ENCODE peak calls at places on chromosomes 7 and 10, in seven cellular contexts. One of them, this sample, is unnamed.

GRCh38 chr10:132199268-132199853 is 12.6 kb downstream of the DPYSL4 start:
- DNase-seq in cardiac muscle cell: no peak
- DNase-seq in HL-60: no peak
- DNase-seq in foreskin keratinocyte: no peak
- DNase-seq in AG04450: no peak
- DNase-seq in fibroblast of mammary gland: no peak
- DNase-seq in neural progenitor cell: no peak
- DNase-seq in this sample: no peak

GRCh38 chr7:1055084-1055450 is 10.7 kb downstream of the GPR146 start:
- DNase-seq in cardiac muscle cell: peak
- DNase-seq in HL-60: peak
- DNase-seq in foreskin keratinocyte: no peak
- DNase-seq in AG04450: peak
- DNase-seq in fibroblast of mammary gland: no peak
- DNase-seq in neural progenitor cell: no peak
- DNase-seq in this sample: no peak

GRCh38 chr7:36851382-36851781 is 127.1 kb upstream of the AOAH start:
- DNase-seq in cardiac muscle cell: no peak
- DNase-seq in HL-60: no peak
- DNase-seq in foreskin keratinocyte: no peak
- DNase-seq in AG04450: no peak
- DNase-seq in fibroblast of mammary gland: no peak
- DNase-seq in neural progenitor cell: no peak
- DNase-seq in this sample: no peak

GRCh38 chr7:98242342-98242741 is 9.7 kb downstream of the TECPR1 start:
- DNase-seq in cardiac muscle cell: no peak
- DNase-seq in HL-60: no peak
- DNase-seq in foreskin keratinocyte: no peak
- DNase-seq in AG04450: no peak
- DNase-seq in fibroblast of mammary gland: no peak
- DNase-seq in neural progenitor cell: no peak
- DNase-seq in this sample: no peak

GRCh38 chr7:158705234-158705890 is 758 bp upstream of the NCAPG2 start:
- DNase-seq in cardiac muscle cell: no peak
- DNase-seq in HL-60: no peak
- DNase-seq in foreskin keratinocyte: no peak
- DNase-seq in AG04450: no peak
- DNase-seq in fibroblast of mammary gland: peak
- DNase-seq in neural progenitor cell: peak
- DNase-seq in this sample: no peak

GRCh38 chr7:127250312-127251047 is 2.3 kb downstream of the GRM8 start:
- DNase-seq in cardiac muscle cell: no peak
- DNase-seq in HL-60: no peak
- DNase-seq in foreskin keratinocyte: peak
- DNase-seq in AG04450: no peak
- DNase-seq in fibroblast of mammary gland: no peak
- DNase-seq in neural progenitor cell: no peak
- DNase-seq in this sample: no peak

GRCh38 chr10:80503584-80504157 is 34.0 kb upstream of the SH2D4B start:
- DNase-seq in cardiac muscle cell: no peak
- DNase-seq in HL-60: no peak
- DNase-seq in foreskin keratinocyte: no peak
- DNase-seq in AG04450: no peak
- DNase-seq in fibroblast of mammary gland: no peak
- DNase-seq in neural progenitor cell: peak
- DNase-seq in this sample: no peak

GRCh38 chr10:133393401-133394063 is 425 bp upstream of the MTG1 start:
- DNase-seq in cardiac muscle cell: peak
- DNase-seq in HL-60: no peak
- DNase-seq in foreskin keratinocyte: no peak
- DNase-seq in AG04450: no peak
- DNase-seq in fibroblast of mammary gland: no peak
- DNase-seq in neural progenitor cell: no peak
- DNase-seq in this sample: no peak

GRCh38 chr10:68501691-68502090 is 25.6 kb downstream of the SLC25A16 start:
- DNase-seq in cardiac muscle cell: no peak
- DNase-seq in HL-60: no peak
- DNase-seq in foreskin keratinocyte: no peak
- DNase-seq in AG04450: no peak
- DNase-seq in fibroblast of mammary gland: no peak
- DNase-seq in neural progenitor cell: no peak
- DNase-seq in this sample: no peak

GRCh38 chr7:144037414-144038096 is 11.2 kb upstream of the OR2A5 start:
- DNase-seq in cardiac muscle cell: no peak
- DNase-seq in HL-60: no peak
- DNase-seq in foreskin keratinocyte: no peak
- DNase-seq in AG04450: no peak
- DNase-seq in fibroblast of mammary gland: no peak
- DNase-seq in neural progenitor cell: no peak
- DNase-seq in this sample: no peak

GRCh38 chr7:112869111-112869774 is 79.0 kb upstream of the TMEM168 start:
- DNase-seq in cardiac muscle cell: peak
- DNase-seq in HL-60: peak
- DNase-seq in foreskin keratinocyte: peak
- DNase-seq in AG04450: peak
- DNase-seq in fibroblast of mammary gland: peak
- DNase-seq in neural progenitor cell: peak
- DNase-seq in this sample: no peak

GRCh38 chr10:86317949-86318725 is 48.5 kb downstream of the GRID1 start:
- DNase-seq in cardiac muscle cell: no peak
- DNase-seq in HL-60: no peak
- DNase-seq in foreskin keratinocyte: no peak
- DNase-seq in AG04450: no peak
- DNase-seq in fibroblast of mammary gland: no peak
- DNase-seq in neural progenitor cell: no peak
- DNase-seq in this sample: no peak

GRCh38 chr10:125149278-125150047 is 10.9 kb downstream of the CTBP2 start:
- DNase-seq in cardiac muscle cell: peak
- DNase-seq in HL-60: peak
- DNase-seq in foreskin keratinocyte: peak
- DNase-seq in AG04450: no peak
- DNase-seq in fibroblast of mammary gland: peak
- DNase-seq in neural progenitor cell: no peak
- DNase-seq in this sample: no peak

GRCh38 chr7:47782792-47783191 is 165.5 kb downstream of the PKD1L1 start:
- DNase-seq in cardiac muscle cell: no peak
- DNase-seq in HL-60: no peak
- DNase-seq in foreskin keratinocyte: peak
- DNase-seq in AG04450: no peak
- DNase-seq in fibroblast of mammary gland: no peak
- DNase-seq in neural progenitor cell: no peak
- DNase-seq in this sample: no peak

DNA sequence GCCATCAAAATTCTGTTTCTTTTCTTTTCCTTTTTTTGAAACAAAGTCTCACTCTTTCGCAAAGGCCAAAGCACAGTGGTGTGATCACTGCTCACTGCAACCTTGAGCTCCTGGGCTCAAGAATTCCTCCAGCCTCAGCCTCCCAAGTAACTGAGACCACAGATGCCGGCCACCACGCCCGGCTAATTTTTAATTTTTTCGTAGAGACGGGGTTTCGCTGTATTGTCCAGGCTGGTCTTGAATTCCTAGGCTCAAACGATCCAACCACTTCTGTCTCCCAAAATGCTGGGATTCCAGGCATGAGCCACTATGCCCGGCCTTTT is 25.7 kb upstream of the TRIM56 start:
- DNase-seq in cardiac muscle cell: no peak
- DNase-seq in HL-60: no peak
- DNase-seq in foreskin keratinocyte: no peak
- DNase-seq in AG04450: no peak
- DNase-seq in fibroblast of mammary gland: no peak
- DNase-seq in neural progenitor cell: no peak
- DNase-seq in this sample: no peak
- TF ChIP-seq CTCF in cardiac muscle cell: no peak
- TF ChIP-seq CTCF in HL-60: no peak
- TF ChIP-seq CTCF in foreskin keratinocyte: no peak
- TF ChIP-seq CTCF in AG04450: no peak
- TF ChIP-seq CTCF in fibroblast of mammary gland: no peak
- TF ChIP-seq CTCF in neural progenitor cell: peak
- TF ChIP-seq CTCF in this sample: no peak

DNA sequence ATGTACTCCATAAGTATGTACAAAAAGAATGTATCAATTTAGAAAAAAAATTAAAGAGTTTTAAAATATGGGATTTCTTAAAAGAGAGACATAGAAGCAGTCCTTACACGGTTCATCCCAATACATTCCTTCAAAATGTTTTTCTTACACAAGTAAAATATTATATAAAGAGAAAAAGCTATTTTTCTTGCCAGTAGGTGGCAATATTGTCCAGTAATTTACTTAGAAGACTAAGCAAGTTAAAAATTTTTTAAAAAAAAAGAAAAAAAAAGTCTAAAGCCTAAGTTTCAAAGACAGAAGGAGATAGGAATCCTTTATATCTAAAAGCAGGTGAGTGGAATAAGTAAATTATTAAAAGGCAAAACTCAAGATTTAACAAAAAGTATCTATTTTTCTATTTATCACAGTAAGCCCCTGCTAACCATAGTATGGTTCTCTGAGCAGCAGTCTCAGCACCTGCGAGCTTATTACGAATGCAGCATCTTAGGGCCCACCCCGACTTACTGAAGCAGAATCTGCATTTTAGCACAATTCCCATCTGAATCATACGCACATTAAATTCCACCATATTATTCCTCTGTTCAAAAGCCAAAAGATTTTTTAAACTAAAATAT is 240.6 kb downstream of the DGKI start:
- DNase-seq in cardiac muscle cell: peak
- DNase-seq in HL-60: no peak
- DNase-seq in foreskin keratinocyte: peak
- DNase-seq in AG04450: peak
- DNase-seq in fibroblast of mammary gland: peak
- DNase-seq in neural progenitor cell: peak
- DNase-seq in this sample: no peak
- TF ChIP-seq CTCF in cardiac muscle cell: peak
- TF ChIP-seq CTCF in HL-60: peak
- TF ChIP-seq CTCF in foreskin keratinocyte: peak
- TF ChIP-seq CTCF in AG04450: peak
- TF ChIP-seq CTCF in fibroblast of mammary gland: peak
- TF ChIP-seq CTCF in neural progenitor cell: peak
- TF ChIP-seq CTCF in this sample: peak

DNA sequence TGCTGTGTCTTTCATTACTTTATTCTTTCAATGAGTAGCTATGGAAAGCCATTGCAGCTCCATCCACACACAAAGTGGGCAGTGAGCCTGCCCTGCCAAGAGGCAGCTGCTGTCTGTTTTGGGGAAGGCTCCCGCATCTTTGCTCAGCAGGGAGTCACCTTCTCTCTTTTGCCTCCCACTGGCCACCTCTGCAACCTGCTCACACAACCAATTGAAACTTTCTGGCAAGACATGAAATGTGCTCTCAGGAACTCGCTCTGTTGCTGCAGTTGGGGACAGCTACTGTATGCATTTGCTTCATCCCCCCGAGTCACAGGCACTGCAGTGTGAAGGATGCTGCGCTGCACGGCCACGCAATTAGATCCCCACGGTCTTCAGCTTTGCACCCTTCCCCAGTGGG is 244.8 kb upstream of the NFE2L3 start:
- DNase-seq in cardiac muscle cell: no peak
- DNase-seq in HL-60: no peak
- DNase-seq in foreskin keratinocyte: no peak
- DNase-seq in AG04450: no peak
- DNase-seq in fibroblast of mammary gland: no peak
- DNase-seq in neural progenitor cell: no peak
- DNase-seq in this sample: no peak
- TF ChIP-seq CTCF in cardiac muscle cell: no peak
- TF ChIP-seq CTCF in HL-60: no peak
- TF ChIP-seq CTCF in foreskin keratinocyte: no peak
- TF ChIP-seq CTCF in AG04450: no peak
- TF ChIP-seq CTCF in fibroblast of mammary gland: no peak
- TF ChIP-seq CTCF in neural progenitor cell: no peak
- TF ChIP-seq CTCF in this sample: no peak

GRCh38 chr7:33979300-33979806 is 74.0 kb downstream of the BMPER start:
- DNase-seq in cardiac muscle cell: peak
- DNase-seq in HL-60: no peak
- DNase-seq in foreskin keratinocyte: no peak
- DNase-seq in AG04450: no peak
- DNase-seq in fibroblast of mammary gland: no peak
- DNase-seq in neural progenitor cell: no peak
- DNase-seq in this sample: no peak

GRCh38 chr7:33981686-33982424 is 76.5 kb downstream of the BMPER start:
- DNase-seq in cardiac muscle cell: peak
- DNase-seq in HL-60: no peak
- DNase-seq in foreskin keratinocyte: no peak
- DNase-seq in AG04450: no peak
- DNase-seq in fibroblast of mammary gland: peak
- DNase-seq in neural progenitor cell: no peak
- DNase-seq in this sample: no peak

GRCh38 chr7:33981221-33981620 is 75.9 kb downstream of the BMPER start:
- DNase-seq in cardiac muscle cell: peak
- DNase-seq in HL-60: no peak
- DNase-seq in foreskin keratinocyte: no peak
- DNase-seq in AG04450: no peak
- DNase-seq in fibroblast of mammary gland: peak
- DNase-seq in neural progenitor cell: no peak
- DNase-seq in this sample: no peak

GRCh38 chr7:33979807-33980355 is 74.5 kb downstream of the BMPER start:
- DNase-seq in cardiac muscle cell: peak
- DNase-seq in HL-60: no peak
- DNase-seq in foreskin keratinocyte: peak
- DNase-seq in AG04450: peak
- DNase-seq in fibroblast of mammary gland: peak
- DNase-seq in neural progenitor cell: no peak
- DNase-seq in this sample: no peak

DNA sequence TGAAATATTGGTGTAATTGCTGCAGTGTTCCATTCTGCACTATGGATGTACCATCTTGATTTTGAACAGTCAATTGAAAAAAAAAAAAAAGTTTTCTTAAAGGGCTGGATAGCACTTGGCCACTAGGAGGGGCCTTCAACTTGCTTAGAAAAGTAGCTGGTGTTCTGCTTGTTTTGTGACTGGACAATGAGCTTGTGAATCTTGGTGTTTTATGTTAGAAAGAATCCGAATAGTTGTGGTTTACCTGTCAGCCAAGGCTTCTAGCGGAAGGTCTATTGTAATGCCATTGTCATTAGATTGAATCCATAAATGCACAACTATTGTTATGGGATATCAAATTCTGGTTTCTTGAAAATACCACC is 77.1 kb downstream of the BMPER start:
- DNase-seq in cardiac muscle cell: peak
- DNase-seq in HL-60: no peak
- DNase-seq in foreskin keratinocyte: peak
- DNase-seq in AG04450: no peak
- DNase-seq in fibroblast of mammary gland: no peak
- DNase-seq in neural progenitor cell: peak
- DNase-seq in this sample: no peak
- TF ChIP-seq CTCF in cardiac muscle cell: peak
- TF ChIP-seq CTCF in HL-60: no peak
- TF ChIP-seq CTCF in foreskin keratinocyte: peak
- TF ChIP-seq CTCF in AG04450: peak
- TF ChIP-seq CTCF in fibroblast of mammary gland: peak
- TF ChIP-seq CTCF in neural progenitor cell: peak
- TF ChIP-seq CTCF in this sample: peak

GRCh38 chr10:122050316-122050715 is 61.4 kb downstream of the TACC2 start:
- DNase-seq in cardiac muscle cell: no peak
- DNase-seq in HL-60: no peak
- DNase-seq in foreskin keratinocyte: no peak
- DNase-seq in AG04450: no peak
- DNase-seq in fibroblast of mammary gland: no peak
- DNase-seq in neural progenitor cell: no peak
- DNase-seq in this sample: no peak
- TF ChIP-seq CTCF in cardiac muscle cell: no peak
- TF ChIP-seq CTCF in HL-60: no peak
- TF ChIP-seq CTCF in foreskin keratinocyte: no peak
- TF ChIP-seq CTCF in AG04450: no peak
- TF ChIP-seq CTCF in fibroblast of mammary gland: no peak
- TF ChIP-seq CTCF in neural progenitor cell: no peak
- TF ChIP-seq CTCF in this sample: no peak

This sample was measured in progenitor cell of endocrine pancreas.